ENCODE peak calls at places on chromosomes 2 and 18, in eight cellular contexts. One of them, this sample, is unnamed. For H3K9me2, the result is how much of the 10 kb centered on the place peaks cover.

GRCh38 chr2:122927217-122927616 is 1097.9 kb upstream of the CNTNAP5 start:
- DNase-seq in PC-3: no peak
- DNase-seq in MM.1S: no peak
- DNase-seq in SK-N-SH: no peak
- DNase-seq in HCT116: no peak
- DNase-seq in PC-9: no peak
- DNase-seq in GM23338: peak
- DNase-seq in OCI-LY7: no peak
- DNase-seq in this sample: no peak

GRCh38 chr2:11682590-11682915 is 12.6 kb upstream of the NTSR2 start:
- DNase-seq in PC-3: no peak
- DNase-seq in PC-9: no peak
- DNase-seq in HCT116: no peak
- DNase-seq in GM23338: no peak
- DNase-seq in SK-N-SH: no peak
- DNase-seq in OCI-LY7: no peak
- DNase-seq in MM.1S: no peak
- DNase-seq in this sample: no peak

GRCh38 chr2:72138011-72138881 is 9.4 kb downstream of the CYP26B1 start:
- DNase-seq in HCT116: no peak
- DNase-seq in OCI-LY7: no peak
- DNase-seq in PC-9: peak
- DNase-seq in GM23338: no peak
- DNase-seq in SK-N-SH: peak
- DNase-seq in MM.1S: no peak
- DNase-seq in PC-3: peak
- DNase-seq in this sample: no peak

GRCh38 chr2:113172721-113173562 is 829 bp upstream of the PSD4 start:
- DNase-seq in HCT116: no peak
- DNase-seq in MM.1S: no peak
- DNase-seq in GM23338: no peak
- DNase-seq in SK-N-SH: no peak
- DNase-seq in PC-9: no peak
- DNase-seq in OCI-LY7: no peak
- DNase-seq in PC-3: no peak
- DNase-seq in this sample: no peak

GRCh38 chr2:174001107-174001506 is 35.9 kb upstream of the SP3 start:
- DNase-seq in PC-3: no peak
- DNase-seq in PC-9: no peak
- DNase-seq in OCI-LY7: no peak
- DNase-seq in SK-N-SH: no peak
- DNase-seq in GM23338: no peak
- DNase-seq in HCT116: no peak
- DNase-seq in MM.1S: no peak
- DNase-seq in this sample: no peak

GRCh38 chr2:219987830-219988229 is 360.4 kb downstream of the SLC4A3 start:
- DNase-seq in SK-N-SH: no peak
- DNase-seq in PC-3: peak
- DNase-seq in PC-9: peak
- DNase-seq in HCT116: no peak
- DNase-seq in MM.1S: no peak
- DNase-seq in OCI-LY7: no peak
- DNase-seq in GM23338: no peak
- DNase-seq in this sample: peak

GRCh38 chr2:59025157-59025757 is 784.1 kb upstream of the FANCL start:
- DNase-seq in PC-9: no peak
- DNase-seq in PC-3: peak
- DNase-seq in SK-N-SH: peak
- DNase-seq in MM.1S: no peak
- DNase-seq in GM23338: peak
- DNase-seq in OCI-LY7: peak
- DNase-seq in HCT116: peak
- DNase-seq in this sample: peak

GRCh38 chr2:221124542-221125235 is 447.4 kb downstream of the EPHA4 start:
- DNase-seq in HCT116: no peak
- DNase-seq in SK-N-SH: no peak
- DNase-seq in PC-9: peak
- DNase-seq in OCI-LY7: no peak
- DNase-seq in PC-3: no peak
- DNase-seq in MM.1S: no peak
- DNase-seq in GM23338: peak
- DNase-seq in this sample: no peak

GRCh38 chr2:143575340-143575739 is 446.1 kb downstream of the ARHGAP15 start:
- DNase-seq in SK-N-SH: no peak
- DNase-seq in MM.1S: no peak
- DNase-seq in OCI-LY7: peak
- DNase-seq in HCT116: peak
- DNase-seq in PC-9: no peak
- DNase-seq in GM23338: peak
- DNase-seq in PC-3: peak
- DNase-seq in this sample: no peak

GRCh38 chr2:55165567-55165966 is 66.5 kb downstream of the CLHC1 start:
- DNase-seq in PC-9: peak
- DNase-seq in OCI-LY7: no peak
- DNase-seq in PC-3: no peak
- DNase-seq in HCT116: no peak
- DNase-seq in SK-N-SH: no peak
- DNase-seq in MM.1S: no peak
- DNase-seq in GM23338: no peak
- DNase-seq in this sample: peak

GRCh38 chr2:178225011-178225817 is 30.9 kb downstream of the OSBPL6 start:
- DNase-seq in HCT116: no peak
- DNase-seq in PC-3: no peak
- DNase-seq in MM.1S: peak
- DNase-seq in SK-N-SH: no peak
- DNase-seq in GM23338: no peak
- DNase-seq in OCI-LY7: no peak
- DNase-seq in PC-9: no peak
- DNase-seq in this sample: no peak

GRCh38 chr2:22999951-23000350 is 385.0 kb upstream of the KLHL29 start:
- DNase-seq in MM.1S: no peak
- DNase-seq in PC-3: no peak
- DNase-seq in HCT116: no peak
- DNase-seq in OCI-LY7: no peak
- DNase-seq in SK-N-SH: no peak
- DNase-seq in GM23338: no peak
- DNase-seq in PC-9: no peak
- DNase-seq in this sample: no peak

GRCh38 chr2:23002234-23002633 is 382.7 kb upstream of the KLHL29 start:
- DNase-seq in PC-9: no peak
- DNase-seq in GM23338: peak
- DNase-seq in SK-N-SH: no peak
- DNase-seq in PC-3: no peak
- DNase-seq in HCT116: no peak
- DNase-seq in MM.1S: no peak
- DNase-seq in OCI-LY7: no peak
- DNase-seq in this sample: peak

GRCh38 chr2:22992446-22992845 is 392.5 kb upstream of the KLHL29 start:
- DNase-seq in PC-3: peak
- DNase-seq in GM23338: no peak
- DNase-seq in MM.1S: no peak
- DNase-seq in HCT116: no peak
- DNase-seq in PC-9: no peak
- DNase-seq in SK-N-SH: no peak
- DNase-seq in OCI-LY7: no peak
- DNase-seq in this sample: no peak

GRCh38 chr2:22995576-22995975 is 389.4 kb upstream of the KLHL29 start:
- DNase-seq in MM.1S: no peak
- DNase-seq in SK-N-SH: no peak
- DNase-seq in HCT116: no peak
- DNase-seq in PC-3: no peak
- DNase-seq in GM23338: no peak
- DNase-seq in PC-9: no peak
- DNase-seq in OCI-LY7: no peak
- DNase-seq in this sample: no peak

GRCh38 chr2:22998368-22998767 is 386.6 kb upstream of the KLHL29 start:
- DNase-seq in PC-9: no peak
- DNase-seq in MM.1S: no peak
- DNase-seq in GM23338: no peak
- DNase-seq in HCT116: no peak
- DNase-seq in OCI-LY7: no peak
- DNase-seq in SK-N-SH: no peak
- DNase-seq in PC-3: no peak
- DNase-seq in this sample: no peak
- H3K9me2 ChIP-seq in PC-9: under half
- H3K9me2 ChIP-seq in MM.1S: under half
- H3K9me2 ChIP-seq in GM23338: under half
- H3K9me2 ChIP-seq in HCT116: under half
- H3K9me2 ChIP-seq in OCI-LY7: under half
- H3K9me2 ChIP-seq in SK-N-SH: under half
- H3K9me2 ChIP-seq in PC-3: under half
- H3K9me2 ChIP-seq in this sample: under half

GRCh38 chr2:18266188-18266587 is 294.3 kb downstream of the RDH14 start:
- DNase-seq in OCI-LY7: no peak
- DNase-seq in HCT116: no peak
- DNase-seq in MM.1S: no peak
- DNase-seq in GM23338: peak
- DNase-seq in PC-3: no peak
- DNase-seq in PC-9: no peak
- DNase-seq in SK-N-SH: peak
- DNase-seq in this sample: no peak
- TF ChIP-seq CTCF in OCI-LY7: peak
- TF ChIP-seq CTCF in HCT116: peak
- TF ChIP-seq CTCF in MM.1S: peak
- TF ChIP-seq CTCF in GM23338: peak
- TF ChIP-seq CTCF in PC-3: peak
- TF ChIP-seq CTCF in PC-9: no peak
- TF ChIP-seq CTCF in SK-N-SH: peak
- TF ChIP-seq CTCF in this sample: no peak

GRCh38 chr2:40282428-40282827 is 169.5 kb downstream of the SLC8A1 start:
- DNase-seq in PC-9: no peak
- DNase-seq in HCT116: no peak
- DNase-seq in SK-N-SH: no peak
- DNase-seq in GM23338: no peak
- DNase-seq in OCI-LY7: peak
- DNase-seq in PC-3: no peak
- DNase-seq in MM.1S: no peak
- DNase-seq in this sample: no peak
- H2AFZ ChIP-seq in PC-9: no peak
- H2AFZ ChIP-seq in HCT116: no peak
- H2AFZ ChIP-seq in SK-N-SH: no peak
- H2AFZ ChIP-seq in GM23338: no peak
- H2AFZ ChIP-seq in OCI-LY7: peak
- H2AFZ ChIP-seq in PC-3: no peak
- H2AFZ ChIP-seq in MM.1S: peak
- H2AFZ ChIP-seq in this sample: no peak

GRCh38 chr2:34408100-34408499 is 809.0 kb upstream of the FAM98A start:
- DNase-seq in HCT116: no peak
- DNase-seq in GM23338: no peak
- DNase-seq in OCI-LY7: no peak
- DNase-seq in MM.1S: no peak
- DNase-seq in PC-9: no peak
- DNase-seq in SK-N-SH: no peak
- DNase-seq in PC-3: no peak
- DNase-seq in this sample: no peak
- H3K9me2 ChIP-seq in HCT116: under half
- H3K9me2 ChIP-seq in GM23338: under half
- H3K9me2 ChIP-seq in OCI-LY7: under half
- H3K9me2 ChIP-seq in MM.1S: under half
- H3K9me2 ChIP-seq in PC-9: under half
- H3K9me2 ChIP-seq in SK-N-SH: under half
- H3K9me2 ChIP-seq in PC-3: under half
- H3K9me2 ChIP-seq in this sample: under half

DNA sequence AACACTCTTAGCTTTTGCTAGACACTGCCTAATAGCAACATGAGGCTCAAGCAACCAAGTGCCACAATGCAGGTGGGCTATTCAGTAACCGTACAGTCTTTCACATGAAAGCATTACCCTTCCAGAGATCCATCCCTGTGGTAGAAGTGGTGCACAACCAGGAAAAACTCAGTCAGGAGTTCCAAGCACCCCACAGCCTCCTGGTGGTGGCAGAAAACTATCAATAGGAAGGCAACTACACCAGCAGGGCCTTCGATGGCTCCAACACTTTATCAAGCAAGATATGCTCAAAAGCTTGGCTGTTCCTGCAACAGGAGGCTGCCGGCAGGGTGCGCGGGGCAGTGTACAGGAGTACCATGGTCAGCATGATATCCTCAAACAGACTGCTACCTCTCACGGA is 176.1 kb upstream of the DLGAP1 start:
- DNase-seq in HCT116: no peak
- DNase-seq in OCI-LY7: no peak
- DNase-seq in SK-N-SH: no peak
- DNase-seq in PC-9: no peak
- DNase-seq in PC-3: no peak
- DNase-seq in MM.1S: no peak
- DNase-seq in GM23338: peak
- DNase-seq in this sample: no peak
- TF ChIP-seq CTCF in HCT116: no peak
- TF ChIP-seq CTCF in OCI-LY7: no peak
- TF ChIP-seq CTCF in SK-N-SH: no peak
- TF ChIP-seq CTCF in PC-9: no peak
- TF ChIP-seq CTCF in PC-3: no peak
- TF ChIP-seq CTCF in MM.1S: no peak
- TF ChIP-seq CTCF in GM23338: peak
- TF ChIP-seq CTCF in this sample: no peak

GRCh38 chr2:133655565-133656113 is 87.4 kb upstream of the NCKAP5 start:
- DNase-seq in GM23338: no peak
- DNase-seq in PC-9: no peak
- DNase-seq in PC-3: no peak
- DNase-seq in OCI-LY7: no peak
- DNase-seq in SK-N-SH: no peak
- DNase-seq in HCT116: no peak
- DNase-seq in MM.1S: no peak
- DNase-seq in this sample: no peak

GRCh38 chr2:133653116-133653515 is 84.9 kb upstream of the NCKAP5 start:
- DNase-seq in SK-N-SH: no peak
- DNase-seq in OCI-LY7: no peak
- DNase-seq in GM23338: no peak
- DNase-seq in PC-3: no peak
- DNase-seq in PC-9: no peak
- DNase-seq in MM.1S: no peak
- DNase-seq in HCT116: no peak
- DNase-seq in this sample: no peak

GRCh38 chr2:133651861-133652260 is 83.6 kb upstream of the NCKAP5 start:
- DNase-seq in GM23338: no peak
- DNase-seq in MM.1S: no peak
- DNase-seq in HCT116: no peak
- DNase-seq in PC-3: no peak
- DNase-seq in OCI-LY7: no peak
- DNase-seq in PC-9: no peak
- DNase-seq in SK-N-SH: no peak
- DNase-seq in this sample: no peak

GRCh38 chr2:133657591-133657990 is 89.3 kb upstream of the NCKAP5 start:
- DNase-seq in OCI-LY7: no peak
- DNase-seq in PC-9: no peak
- DNase-seq in SK-N-SH: no peak
- DNase-seq in GM23338: no peak
- DNase-seq in MM.1S: no peak
- DNase-seq in PC-3: no peak
- DNase-seq in HCT116: no peak
- DNase-seq in this sample: no peak

GRCh38 chr2:133652407-133652806 is 84.1 kb upstream of the NCKAP5 start:
- DNase-seq in OCI-LY7: no peak
- DNase-seq in GM23338: no peak
- DNase-seq in MM.1S: no peak
- DNase-seq in PC-9: no peak
- DNase-seq in PC-3: no peak
- DNase-seq in HCT116: no peak
- DNase-seq in SK-N-SH: no peak
- DNase-seq in this sample: no peak
- H2AFZ ChIP-seq in OCI-LY7: no peak
- H2AFZ ChIP-seq in GM23338: no peak
- H2AFZ ChIP-seq in MM.1S: no peak
- H2AFZ ChIP-seq in PC-9: no peak
- H2AFZ ChIP-seq in PC-3: no peak
- H2AFZ ChIP-seq in HCT116: no peak
- H2AFZ ChIP-seq in SK-N-SH: no peak
- H2AFZ ChIP-seq in this sample: no peak

This sample was measured in hepatocyte.